ENCODE peak calls at places on chromosomes 11 and 22, in six cellular contexts. S is dorsolateral prefrontal cortex, Q is spleen, B is transverse colon, X is left lung, E is breast epithelium. O is an unnamed sample.

GRCh38 chr11:107791343-107792048 is 67.1 kb downstream of the SLC35F2 start:
- DNase-seq in Q (no peak), X (no peak), S (no peak), B (no peak), E (no peak), O (no peak)

GRCh38 chr11:65658174-65659021 is 4.3 kb downstream of the RELA start:
- DNase-seq in E (no peak), B (no peak), Q (peak), S (no peak), X (no peak), O (no peak)

GRCh38 chr11:93407777-93408401 is 77.3 kb downstream of the DEUP1 start:
- DNase-seq in S (no peak), B (no peak), Q (no peak), E (no peak), X (no peak), O (no peak)

GRCh38 chr11:119409731-119410130 is 13.2 kb downstream of the THY1 start:
- DNase-seq in S (no peak), Q (no peak), B (no peak), X (no peak), E (no peak), O (no peak)

GRCh38 chr11:74438681-74439080 is 28.7 kb downstream of the KCNE3 start:
- DNase-seq in X (no peak), Q (no peak), B (no peak), S (no peak), E (no peak), O (no peak)

GRCh38 chr11:69221086-69221485 is 65.4 kb downstream of the SMIM38 start:
- DNase-seq in E (no peak), S (no peak), Q (no peak), B (no peak), X (no peak), O (no peak)

GRCh38 chr11:15737326-15737725 is 619.0 kb downstream of the SOX6 start:
- DNase-seq in S (no peak), X (no peak), E (no peak), Q (no peak), B (no peak), O (no peak)

GRCh38 chr11:19595840-19596751 is 116.5 kb upstream of the NAV2 start:
- DNase-seq in Q (no peak), S (no peak), E (no peak), X (no peak), B (no peak), O (no peak)

GRCh38 chr22:26835929-26836528 is 178.6 kb downstream of the MIAT start:
- DNase-seq in E (no peak), B (peak), X (no peak), Q (no peak), S (no peak), O (no peak)

GRCh38 chr11:12076840-12077534 is 33.4 kb upstream of the MICAL2 start:
- DNase-seq in Q (no peak), B (no peak), X (no peak), E (no peak), S (no peak), O (no peak)

GRCh38 chr11:17781221-17781620 is 46.6 kb downstream of the KCNC1 start:
- DNase-seq in X (peak), B (no peak), Q (peak), S (peak), E (no peak), O (no peak)

GRCh38 chr22:25628494-25628893 is 64.0 kb downstream of the GRK3 start:
- DNase-seq in Q (no peak), B (no peak), X (no peak), S (no peak), E (no peak), O (no peak)

GRCh38 chr11:2898366-2899079 is 12.9 kb upstream of the CDKN1C start:
- DNase-seq in Q (peak), S (no peak), B (peak), E (no peak), X (peak), O (no peak)

GRCh38 chr11:61510178-61510979 is 1.8 kb downstream of the LRRC10B start:
- DNase-seq in X (no peak), Q (no peak), B (no peak), S (no peak), E (no peak), O (no peak)
- H3K27ac ChIP-seq in X (no peak), Q (no peak), B (peak), S (peak), E (peak), O (no peak)

DNA sequence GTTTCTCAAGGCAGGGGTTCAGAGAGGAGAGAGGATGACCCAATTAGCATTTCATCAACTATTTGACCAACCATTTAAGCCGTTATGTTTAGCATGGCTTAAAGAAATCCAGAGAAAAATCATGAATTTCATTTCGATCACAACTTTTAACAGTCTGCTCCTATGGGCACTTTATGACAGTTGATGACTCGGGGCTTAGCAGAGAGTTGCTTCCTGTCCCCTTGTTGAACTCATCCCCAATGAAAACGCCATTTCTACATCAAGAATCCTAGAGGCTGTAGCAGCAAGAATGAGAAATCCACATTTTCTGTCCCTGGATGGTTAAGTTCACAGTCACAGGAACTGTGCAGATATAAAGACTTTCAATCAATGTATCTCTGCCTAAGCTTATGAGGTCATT is 81.2 kb downstream of the BDNF start:
- DNase-seq in Q (no peak), S (no peak), X (no peak), E (no peak), B (no peak), O (no peak)
- H3K27ac ChIP-seq in Q (no peak), S (no peak), X (no peak), E (no peak), B (no peak), O (no peak)

GRCh38 chr22:43113516-43114251 is 3.1 kb downstream of the BIK start:
- DNase-seq in X (no peak), Q (no peak), B (peak), E (peak), S (no peak), O (no peak)

GRCh38 chr22:43109921-43110443 is 568 bp upstream of the BIK start:
- DNase-seq in X (no peak), S (no peak), Q (no peak), B (no peak), E (no peak), O (no peak)

GRCh38 chr22:43110927-43111623 is 525 bp downstream of the BIK start:
- DNase-seq in X (peak), Q (peak), E (peak), S (no peak), B (peak), O (no peak)

GRCh38 chr22:43109511-43109910 is 1.0 kb upstream of the BIK start:
- DNase-seq in X (no peak), S (no peak), E (no peak), Q (no peak), B (no peak), O (no peak)

GRCh38 chr22:43110444-43110926 is at the start of gene BIK:
- DNase-seq in E (no peak), X (peak), Q (peak), B (peak), S (no peak), O (no peak)
- H3K27ac ChIP-seq in E (peak), X (no peak), Q (no peak), B (peak), S (no peak), O (no peak)

GRCh38 chr11:84420261-84420660 is 1134.1 kb upstream of the CCDC90B start:
- DNase-seq in S (no peak), B (no peak), E (no peak), Q (no peak), X (no peak), O (no peak)

GRCh38 chr11:84414936-84415335 is 1128.8 kb upstream of the CCDC90B start:
- DNase-seq in S (no peak), X (no peak), E (no peak), B (no peak), Q (no peak), O (no peak)

GRCh38 chr11:84419576-84419975 is 1133.4 kb upstream of the CCDC90B start:
- DNase-seq in X (no peak), B (no peak), S (no peak), Q (no peak), E (no peak), O (no peak)
- H3K27ac ChIP-seq in X (no peak), B (no peak), S (no peak), Q (no peak), E (no peak), O (no peak)

DNA sequence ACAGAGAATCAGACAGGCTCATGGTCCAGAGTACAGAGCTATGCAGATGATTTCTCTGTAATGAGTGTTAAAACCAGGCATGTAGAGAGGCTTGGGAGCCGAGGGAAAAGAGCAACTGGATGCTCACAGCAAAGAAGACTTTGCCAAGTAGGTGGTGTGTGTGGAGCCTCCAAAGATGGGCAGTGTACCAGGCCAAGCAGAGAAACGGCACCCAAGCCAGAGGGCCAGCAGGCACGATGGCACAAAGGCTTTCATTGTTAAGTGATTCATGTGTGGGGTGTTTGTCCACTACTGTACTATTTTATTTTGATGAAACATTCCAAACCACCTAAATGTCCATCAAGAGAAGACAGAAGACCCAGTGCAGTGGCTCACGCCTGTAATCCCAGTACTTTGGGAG is 11.1 kb downstream of the RANGAP1 start:
- DNase-seq in S (peak), Q (no peak), B (no peak), X (no peak), E (peak), O (peak)
- H3K27ac ChIP-seq in S (peak), Q (no peak), B (no peak), X (no peak), E (no peak), O (peak)

DNA sequence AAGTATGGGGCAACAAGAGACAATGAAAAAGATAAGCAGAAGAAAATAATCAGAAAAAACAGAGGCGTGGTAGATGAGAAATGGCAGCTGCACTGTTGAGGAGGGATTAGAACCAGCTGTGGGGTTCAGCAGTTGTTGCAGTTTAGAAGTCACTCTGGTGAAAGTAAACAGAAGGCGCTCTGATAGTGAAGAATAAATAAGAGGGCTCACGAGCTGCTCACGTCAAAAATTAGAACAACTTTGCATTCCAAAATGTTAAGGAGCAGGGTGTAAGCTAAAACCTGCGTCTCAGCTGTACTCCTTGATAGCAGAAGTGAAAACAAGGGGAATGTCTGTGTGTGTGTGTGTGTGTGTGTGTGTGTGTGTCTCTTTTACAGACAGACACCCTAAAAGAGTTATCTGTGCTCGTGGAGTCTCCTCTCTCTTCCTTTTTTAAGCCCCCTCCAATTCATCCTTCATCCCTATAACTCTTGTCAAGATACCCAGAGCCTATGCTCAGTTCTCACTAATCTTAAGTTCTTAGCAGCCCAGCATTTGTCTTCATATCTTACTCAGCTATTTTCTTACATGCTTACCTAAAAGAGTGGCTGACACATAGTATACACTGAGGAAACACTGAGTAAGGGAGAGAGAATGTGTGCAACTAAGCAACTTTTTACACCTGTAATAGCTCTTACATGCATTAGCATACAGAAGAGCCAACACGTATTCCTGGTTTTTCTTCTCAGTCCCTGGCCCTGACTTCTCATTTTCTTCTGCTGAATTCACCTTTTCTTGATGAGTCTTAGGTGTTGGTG is 8.9 kb downstream of the TTC17 start:
- DNase-seq in Q (no peak), X (no peak), B (no peak), S (no peak), E (no peak), O (no peak)
- H3K27ac ChIP-seq in Q (no peak), X (peak), B (no peak), S (no peak), E (no peak), O (no peak)

GRCh38 chr11:117197516-117198456 is 1.4 kb upstream of the TAGLN start:
- DNase-seq in E (peak), X (peak), B (peak), Q (no peak), S (no peak), O (no peak)

GRCh38 chr11:117200813-117201515 is 1.8 kb downstream of the TAGLN start:
- DNase-seq in X (no peak), B (no peak), E (no peak), S (no peak), Q (no peak), O (no peak)

GRCh38 chr11:117198613-117199012 is 557 bp upstream of the TAGLN start:
- DNase-seq in B (no peak), S (no peak), X (no peak), Q (no peak), E (no peak), O (no peak)

GRCh38 chr11:117199916-117200812 is 994 bp downstream of the TAGLN start:
- DNase-seq in X (no peak), E (no peak), Q (no peak), B (no peak), S (no peak), O (no peak)

GRCh38 chr11:117199061-117199915 is at the start of gene TAGLN:
- DNase-seq in S (no peak), Q (no peak), X (peak), E (peak), B (peak), O (no peak)
- H3K27ac ChIP-seq in S (peak), Q (peak), X (peak), E (peak), B (peak), O (no peak)

GRCh38 chr22:19992481-19992911 is 24.1 kb downstream of the ARVCF start:
- DNase-seq in Q (peak), S (no peak), X (no peak), B (no peak), E (no peak), O (no peak)
- H3K27ac ChIP-seq in Q (no peak), S (peak), X (no peak), B (no peak), E (peak), O (no peak)

O was measured in substantia nigra.